ENCODE peak calls at places on chromosomes 2 and 18, in seven cellular contexts. H is HCT116; M is tibial artery; C is IMR-90; K is CD8-positive, alpha-beta T cell; E is bronchial epithelial cell; Q is pancreas. N is an unnamed sample. For H3K27me3, the result is how much of the 10 kb centered on the place peaks cover.

GRCh38 chr2:42195559-42195958 is 26.4 kb downstream of the EML4 start:
- DNase-seq in M (no peak), E (peak), Q (no peak), C (peak), K (no peak), H (peak), N (peak)

GRCh38 chr18:79519751-79520472 is 124.2 kb downstream of the NFATC1 start:
- DNase-seq in C (peak), M (no peak), E (no peak), K (no peak), H (no peak), Q (no peak), N (no peak)

GRCh38 chr2:127968610-127969339 is 59.1 kb downstream of the SAP130 start:
- DNase-seq in K (no peak), H (no peak), M (no peak), C (no peak), E (peak), Q (no peak), N (no peak)

GRCh38 chr18:56377161-56377560 is 261.2 kb downstream of the TXNL1 start:
- DNase-seq in Q (no peak), C (no peak), K (no peak), H (no peak), E (no peak), M (no peak), N (no peak)

GRCh38 chr18:36534154-36534688 is 236.7 kb downstream of the FHOD3 start:
- DNase-seq in H (no peak), M (no peak), E (no peak), K (no peak), C (no peak), Q (no peak), N (no peak)

GRCh38 chr2:33477473-33478468 is 1.3 kb downstream of the RASGRP3 start:
- DNase-seq in M (peak), C (no peak), H (no peak), Q (no peak), K (no peak), E (no peak), N (no peak)

GRCh38 chr2:197008229-197008628 is 81.7 kb upstream of the PGAP1 start:
- DNase-seq in K (no peak), C (peak), E (peak), Q (no peak), M (no peak), H (no peak), N (peak)

GRCh38 chr2:127735537-127736399 is 34.5 kb downstream of the SFT2D3 start:
- DNase-seq in C (no peak), H (no peak), E (peak), K (no peak), M (no peak), Q (no peak), N (no peak)

GRCh38 chr2:192123847-192124246 is 70.9 kb downstream of the TMEFF2 start:
- DNase-seq in C (peak), K (no peak), E (no peak), M (peak), H (no peak), Q (no peak), N (no peak)

GRCh38 chr2:240604291-240604938 is 17.9 kb downstream of the CAPN10 start:
- DNase-seq in K (no peak), Q (peak), M (peak), E (no peak), C (peak), H (peak), N (no peak)

GRCh38 chr2:150548527-150548926 is 61.1 kb upstream of the RND3 start:
- DNase-seq in M (no peak), H (peak), K (no peak), Q (no peak), E (no peak), C (peak), N (no peak)

GRCh38 chr2:47008381-47009280 is 93.0 kb upstream of the MCFD2 start:
- DNase-seq in C (peak), E (no peak), K (no peak), H (no peak), M (peak), Q (no peak), N (no peak)

GRCh38 chr2:80815259-80815658 is 510.7 kb upstream of the LRRTM1 start:
- DNase-seq in M (no peak), K (no peak), Q (no peak), E (no peak), C (no peak), H (no peak), N (no peak)

GRCh38 chr2:73640537-73640936 is 1.7 kb downstream of the NAT8 start:
- DNase-seq in K (no peak), E (peak), Q (no peak), M (no peak), C (no peak), H (no peak), N (no peak)

GRCh38 chr2:58677763-58678162 is 436.6 kb upstream of the FANCL start:
- DNase-seq in M (no peak), E (no peak), C (no peak), K (no peak), H (no peak), Q (no peak), N (no peak)

GRCh38 chr2:109494351-109494750 is 119.4 kb downstream of the SEPTIN10 start:
- DNase-seq in H (no peak), K (no peak), Q (no peak), M (no peak), E (no peak), C (no peak), N (no peak)

GRCh38 chr2:169968767-169969166 is 141.5 kb downstream of the UBR3 start:
- DNase-seq in C (no peak), E (no peak), H (no peak), K (no peak), M (no peak), Q (no peak), N (no peak)

GRCh38 chr2:10783421-10783820 is 29.2 kb downstream of the PDIA6 start:
- DNase-seq in C (no peak), H (no peak), E (peak), Q (no peak), K (no peak), M (no peak), N (no peak)

GRCh38 chr2:23373666-23374065 is 11.3 kb upstream of the KLHL29 start:
- DNase-seq in E (no peak), M (no peak), C (peak), Q (no peak), K (no peak), H (no peak), N (no peak)

GRCh38 chr2:189540551-189540950 is 40.0 kb downstream of the SLC40A1 start:
- DNase-seq in Q (no peak), H (no peak), E (peak), C (no peak), M (no peak), K (no peak), N (no peak)

GRCh38 chr2:68715353-68716041 is 19.1 kb upstream of the ARHGAP25 start:
- DNase-seq in H (peak), E (peak), C (peak), K (peak), Q (peak), M (peak), N (no peak)

GRCh38 chr18:74012954-74013630 is 134.5 kb downstream of the FBXO15 start:
- DNase-seq in E (no peak), M (no peak), H (no peak), C (no peak), Q (no peak), K (no peak), N (no peak)

GRCh38 chr18:8257851-8258434 is 351.3 kb upstream of the RAB12 start:
- DNase-seq in K (no peak), M (no peak), Q (no peak), E (no peak), H (no peak), C (no peak), N (no peak)

GRCh38 chr2:99615247-99615771 is 125.5 kb upstream of the REV1 start:
- DNase-seq in C (no peak), Q (no peak), M (peak), H (peak), K (no peak), E (no peak), N (no peak)

GRCh38 chr2:206274434-206275273 is at the start of gene ZDBF2:
- DNase-seq in M (no peak), E (peak), Q (peak), C (peak), K (no peak), H (no peak), N (no peak)

GRCh38 chr18:57768557-57769326 is 34.4 kb downstream of the ATP8B1 start:
- DNase-seq in C (peak), Q (no peak), M (no peak), E (no peak), K (no peak), H (no peak), N (no peak)

GRCh38 chr2:237919593-237919992 is 47.2 kb upstream of the UBE2F start:
- DNase-seq in Q (no peak), M (no peak), K (no peak), C (no peak), H (no peak), E (no peak), N (no peak)

GRCh38 chr2:54878182-54878581 is 154.7 kb downstream of the EML6 start:
- DNase-seq in E (no peak), H (no peak), C (no peak), Q (no peak), M (no peak), K (no peak), N (no peak)

GRCh38 chr2:186274936-186275575 is 211.0 kb upstream of the ZC3H15 start:
- DNase-seq in E (peak), H (no peak), C (peak), M (no peak), Q (no peak), K (no peak), N (peak)

GRCh38 chr18:76354348-76354747 is 140.7 kb downstream of the ZNF516 start:
- DNase-seq in E (peak), C (peak), Q (no peak), H (no peak), M (no peak), K (no peak), N (no peak)

GRCh38 chr18:13412017-13412416 is 193.5 kb downstream of the LDLRAD4 start:
- DNase-seq in C (no peak), K (no peak), E (no peak), Q (no peak), H (no peak), M (no peak), N (no peak)

GRCh38 chr2:35410431-35411061 is 945.0 kb upstream of the CRIM1 start:
- DNase-seq in H (no peak), E (peak), K (peak), Q (peak), C (peak), M (no peak), N (no peak)

GRCh38 chr2:220106065-220106464 is 478.6 kb downstream of the SLC4A3 start:
- DNase-seq in Q (no peak), C (no peak), M (no peak), K (no peak), H (no peak), E (peak), N (no peak)

GRCh38 chr2:235909371-235909770 is 258.8 kb downstream of the GBX2 start:
- DNase-seq in C (no peak), Q (no peak), E (no peak), M (no peak), H (no peak), K (no peak), N (no peak)

GRCh38 chr2:64979744-64980143 is 9.5 kb upstream of the SLC1A4 start:
- DNase-seq in K (no peak), M (no peak), C (no peak), E (peak), Q (no peak), H (no peak), N (no peak)

GRCh38 chr2:199457147-199458016 is at the start of gene SATB2:
- DNase-seq in Q (peak), M (no peak), K (no peak), H (peak), C (peak), E (peak), N (no peak)

DNA sequence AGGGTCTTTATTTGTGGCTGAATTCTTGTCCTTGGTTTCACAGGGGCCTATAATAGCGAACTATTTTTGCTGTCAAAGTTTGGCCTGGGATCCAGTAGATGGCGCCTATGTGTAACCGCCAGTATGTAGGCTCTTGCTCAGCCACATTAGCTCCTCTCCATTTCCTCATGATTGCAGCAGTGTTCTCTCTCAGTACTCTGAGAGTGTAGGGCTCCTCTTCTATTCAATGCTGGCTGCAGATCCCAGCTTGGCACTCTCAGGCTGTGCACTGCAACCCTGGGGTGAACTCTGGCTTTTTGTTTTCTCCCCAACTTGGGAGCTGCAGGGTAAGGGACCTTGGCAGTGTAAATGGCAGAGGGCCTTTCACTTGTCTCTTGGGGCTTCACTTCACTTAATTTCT is 344.6 kb upstream of the CHAC2 start:
- DNase-seq in C (peak), E (peak), K (no peak), Q (no peak), M (no peak), H (peak), N (no peak)
- TF ChIP-seq CTCF in C (peak), E (peak), K (no peak), Q (no peak), M (peak), H (peak), N (peak)

GRCh38 chr2:60883896-60884295 is 2.5 kb downstream of the REL start:
- DNase-seq in M (no peak), H (no peak), E (no peak), C (no peak), K (no peak), Q (no peak), N (no peak)
- H3K4me3 ChIP-seq in M (no peak), H (no peak), E (peak), C (no peak), K (peak), Q (peak), N (no peak)

DNA sequence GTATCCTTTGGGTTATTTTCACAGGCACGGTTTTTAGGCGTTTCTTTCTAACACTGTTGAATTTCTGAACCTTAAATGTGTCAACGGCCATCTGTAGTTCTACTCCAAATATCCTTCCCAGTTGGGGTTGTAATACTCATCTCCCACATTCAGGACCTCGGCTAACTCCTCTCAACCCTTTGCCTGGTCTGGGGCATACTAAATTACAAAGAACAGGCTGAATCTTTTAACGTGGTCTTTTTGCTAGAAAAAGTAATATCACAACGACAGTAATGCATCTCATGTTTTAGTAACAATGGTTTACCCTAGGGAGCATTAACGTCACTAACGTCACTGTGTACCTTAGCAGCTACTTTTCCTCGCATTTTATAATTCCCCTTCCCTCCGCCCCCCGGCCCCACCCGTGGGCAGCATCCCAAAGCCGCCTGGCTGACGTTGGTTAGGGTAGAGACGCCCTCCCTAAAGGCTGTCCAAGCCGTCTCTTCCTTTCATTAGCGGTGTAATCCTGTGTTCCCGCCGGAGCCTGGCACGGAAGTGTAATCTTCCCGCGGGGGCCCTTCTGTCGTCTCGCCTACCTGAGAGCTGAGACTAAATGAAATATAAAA is 2.0 kb downstream of the RPRM start:
- DNase-seq in E (no peak), K (no peak), Q (no peak), C (no peak), M (no peak), H (no peak), N (no peak)
- H3K27me3 ChIP-seq in E (under half), K (under half), Q (under half), C (under half), M (under half), H (under half), N (under half)

GRCh38 chr18:3247243-3248061 is at the start of gene MYL12A:
- DNase-seq in K (peak), Q (peak), E (peak), C (peak), H (peak), M (peak), N (peak)
- TF ChIP-seq CTCF in K (no peak), Q (no peak), E (no peak), C (no peak), H (no peak), M (no peak), N (no peak)

GRCh38 chr2:75277111-75277510 is 77.8 kb upstream of the TACR1 start:
- DNase-seq in M (no peak), C (peak), K (no peak), H (no peak), Q (no peak), E (peak), N (peak)
- H3K4me3 ChIP-seq in M (no peak), C (no peak), K (no peak), H (no peak), Q (no peak), E (no peak), N (no peak)

GRCh38 chr2:113167115-113167932 is 6.4 kb upstream of the PSD4 start:
- DNase-seq in C (no peak), H (no peak), Q (peak), E (no peak), K (no peak), M (no peak), N (no peak)
- H3K27me3 ChIP-seq in C (under half), H (under half), Q (under half), E (under half), K (under half), M (under half), N (under half)